ENCODE peak calls at places on chromosomes 12 and 14, in five cellular contexts. One of them, this sample, is unnamed. For H3K4me1 and H3K27me3, the result is how much of the 10 kb centered on the place peaks cover.

GRCh38 chr12:48198619-48198973 is 4.5 kb downstream of the OR10AD1 start:
- DNase-seq in heart right ventricle: peak
- DNase-seq in psoas muscle: peak
- DNase-seq in CD4-positive, alpha-beta memory T cell: peak
- DNase-seq in GM23248: peak
- DNase-seq in this sample: peak

GRCh38 chr12:106147956-106148355 is 9.2 kb upstream of the NUAK1 start:
- DNase-seq in heart right ventricle: peak
- DNase-seq in psoas muscle: peak
- DNase-seq in CD4-positive, alpha-beta memory T cell: no peak
- DNase-seq in GM23248: no peak
- DNase-seq in this sample: peak

GRCh38 chr14:76953196-76953945 is 75.1 kb downstream of the IRF2BPL start:
- DNase-seq in heart right ventricle: peak
- DNase-seq in psoas muscle: peak
- DNase-seq in CD4-positive, alpha-beta memory T cell: peak
- DNase-seq in GM23248: peak
- DNase-seq in this sample: peak

GRCh38 chr12:92581579-92581978 is 121.2 kb upstream of the PLEKHG7 start:
- DNase-seq in heart right ventricle: no peak
- DNase-seq in psoas muscle: no peak
- DNase-seq in CD4-positive, alpha-beta memory T cell: no peak
- DNase-seq in GM23248: no peak
- DNase-seq in this sample: no peak

GRCh38 chr14:36655963-36656768 is 5.5 kb upstream of the PAX9 start:
- DNase-seq in heart right ventricle: no peak
- DNase-seq in psoas muscle: no peak
- DNase-seq in CD4-positive, alpha-beta memory T cell: peak
- DNase-seq in GM23248: peak
- DNase-seq in this sample: peak

GRCh38 chr14:29518335-29518734 is 409.3 kb downstream of the PRKD1 start:
- DNase-seq in heart right ventricle: no peak
- DNase-seq in psoas muscle: no peak
- DNase-seq in CD4-positive, alpha-beta memory T cell: no peak
- DNase-seq in GM23248: peak
- DNase-seq in this sample: no peak

GRCh38 chr14:50399251-50400032 is 2.8 kb upstream of the CDKL1 start:
- DNase-seq in heart right ventricle: no peak
- DNase-seq in psoas muscle: no peak
- DNase-seq in CD4-positive, alpha-beta memory T cell: no peak
- DNase-seq in GM23248: peak
- DNase-seq in this sample: no peak

GRCh38 chr14:59055439-59056045 is 132.9 kb upstream of the DAAM1 start:
- DNase-seq in heart right ventricle: peak
- DNase-seq in psoas muscle: no peak
- DNase-seq in CD4-positive, alpha-beta memory T cell: no peak
- DNase-seq in GM23248: peak
- DNase-seq in this sample: no peak

GRCh38 chr12:1536817-1537216 is 57.6 kb downstream of the FBXL14 start:
- DNase-seq in heart right ventricle: no peak
- DNase-seq in psoas muscle: no peak
- DNase-seq in CD4-positive, alpha-beta memory T cell: no peak
- DNase-seq in GM23248: no peak
- DNase-seq in this sample: no peak

GRCh38 chr12:16369156-16369555 is 21.7 kb downstream of the MGST1 start:
- DNase-seq in heart right ventricle: no peak
- DNase-seq in psoas muscle: no peak
- DNase-seq in CD4-positive, alpha-beta memory T cell: no peak
- DNase-seq in GM23248: peak
- DNase-seq in this sample: no peak

GRCh38 chr12:87086118-87086891 is 830.1 kb upstream of the MGAT4C start:
- DNase-seq in heart right ventricle: no peak
- DNase-seq in psoas muscle: no peak
- DNase-seq in CD4-positive, alpha-beta memory T cell: no peak
- DNase-seq in GM23248: peak
- DNase-seq in this sample: no peak

GRCh38 chr12:132268674-132269073 is 60.7 kb downstream of the GALNT9 start:
- DNase-seq in heart right ventricle: no peak
- DNase-seq in psoas muscle: no peak
- DNase-seq in CD4-positive, alpha-beta memory T cell: no peak
- DNase-seq in GM23248: no peak
- DNase-seq in this sample: no peak

GRCh38 chr14:55760801-55761200 is 180.8 kb downstream of the KTN1 start:
- DNase-seq in heart right ventricle: no peak
- DNase-seq in psoas muscle: no peak
- DNase-seq in CD4-positive, alpha-beta memory T cell: no peak
- DNase-seq in GM23248: no peak
- DNase-seq in this sample: no peak

GRCh38 chr14:31038521-31039166 is 12.5 kb upstream of the STRN3 start:
- DNase-seq in heart right ventricle: no peak
- DNase-seq in psoas muscle: no peak
- DNase-seq in CD4-positive, alpha-beta memory T cell: no peak
- DNase-seq in GM23248: peak
- DNase-seq in this sample: no peak

GRCh38 chr12:43501705-43502104 is 50.3 kb downstream of the ADAMTS20 start:
- DNase-seq in heart right ventricle: no peak
- DNase-seq in psoas muscle: no peak
- DNase-seq in CD4-positive, alpha-beta memory T cell: no peak
- DNase-seq in GM23248: peak
- DNase-seq in this sample: no peak

GRCh38 chr14:23094666-23095195 is at the start of gene ACIN1:
- DNase-seq in heart right ventricle: peak
- DNase-seq in psoas muscle: no peak
- DNase-seq in CD4-positive, alpha-beta memory T cell: no peak
- DNase-seq in GM23248: peak
- DNase-seq in this sample: peak

GRCh38 chr14:78989246-78989645 is 819.1 kb downstream of the NRXN3 start:
- DNase-seq in heart right ventricle: no peak
- DNase-seq in psoas muscle: no peak
- DNase-seq in CD4-positive, alpha-beta memory T cell: no peak
- DNase-seq in GM23248: no peak
- DNase-seq in this sample: no peak

GRCh38 chr12:9922429-9922828 is 9.7 kb downstream of the CLEC2A start:
- DNase-seq in heart right ventricle: no peak
- DNase-seq in psoas muscle: no peak
- DNase-seq in CD4-positive, alpha-beta memory T cell: no peak
- DNase-seq in GM23248: no peak
- DNase-seq in this sample: no peak

GRCh38 chr14:104353221-104353920 is 215.0 kb downstream of the KIF26A start:
- DNase-seq in heart right ventricle: peak
- DNase-seq in psoas muscle: peak
- DNase-seq in CD4-positive, alpha-beta memory T cell: no peak
- DNase-seq in GM23248: no peak
- DNase-seq in this sample: no peak

GRCh38 chr12:65695077-65695865 is 129.0 kb upstream of the HMGA2 start:
- DNase-seq in heart right ventricle: peak
- DNase-seq in psoas muscle: no peak
- DNase-seq in CD4-positive, alpha-beta memory T cell: no peak
- DNase-seq in GM23248: peak
- DNase-seq in this sample: no peak

GRCh38 chr12:120990487-120991055 is 12.2 kb downstream of the HNF1A start:
- DNase-seq in heart right ventricle: no peak
- DNase-seq in psoas muscle: no peak
- DNase-seq in CD4-positive, alpha-beta memory T cell: no peak
- DNase-seq in GM23248: no peak
- DNase-seq in this sample: no peak

GRCh38 chr12:65740873-65741600 is 83.2 kb upstream of the HMGA2 start:
- DNase-seq in heart right ventricle: peak
- DNase-seq in psoas muscle: peak
- DNase-seq in CD4-positive, alpha-beta memory T cell: no peak
- DNase-seq in GM23248: peak
- DNase-seq in this sample: peak

GRCh38 chr12:51954465-51955361 is 3.2 kb downstream of the ACVR1B start:
- DNase-seq in heart right ventricle: no peak
- DNase-seq in psoas muscle: no peak
- DNase-seq in CD4-positive, alpha-beta memory T cell: no peak
- DNase-seq in GM23248: peak
- DNase-seq in this sample: no peak
- H3K4me1 ChIP-seq in heart right ventricle: under half
- H3K4me1 ChIP-seq in psoas muscle: half or more
- H3K4me1 ChIP-seq in CD4-positive, alpha-beta memory T cell: under half
- H3K4me1 ChIP-seq in GM23248: half or more
- H3K4me1 ChIP-seq in this sample: under half

GRCh38 chr12:53766881-53767280 is 15.1 kb upstream of the CISTR start:
- DNase-seq in heart right ventricle: no peak
- DNase-seq in psoas muscle: no peak
- DNase-seq in CD4-positive, alpha-beta memory T cell: no peak
- DNase-seq in GM23248: peak
- DNase-seq in this sample: no peak

GRCh38 chr12:53765891-53766290 is 14.1 kb upstream of the CISTR start:
- DNase-seq in heart right ventricle: no peak
- DNase-seq in psoas muscle: no peak
- DNase-seq in CD4-positive, alpha-beta memory T cell: no peak
- DNase-seq in GM23248: no peak
- DNase-seq in this sample: no peak

GRCh38 chr12:53775478-53776145 is 23.8 kb upstream of the CISTR start:
- DNase-seq in heart right ventricle: peak
- DNase-seq in psoas muscle: no peak
- DNase-seq in CD4-positive, alpha-beta memory T cell: no peak
- DNase-seq in GM23248: no peak
- DNase-seq in this sample: peak

GRCh38 chr12:53764630-53765029 is 12.9 kb upstream of the CISTR start:
- DNase-seq in heart right ventricle: no peak
- DNase-seq in psoas muscle: no peak
- DNase-seq in CD4-positive, alpha-beta memory T cell: no peak
- DNase-seq in GM23248: no peak
- DNase-seq in this sample: no peak

DNA sequence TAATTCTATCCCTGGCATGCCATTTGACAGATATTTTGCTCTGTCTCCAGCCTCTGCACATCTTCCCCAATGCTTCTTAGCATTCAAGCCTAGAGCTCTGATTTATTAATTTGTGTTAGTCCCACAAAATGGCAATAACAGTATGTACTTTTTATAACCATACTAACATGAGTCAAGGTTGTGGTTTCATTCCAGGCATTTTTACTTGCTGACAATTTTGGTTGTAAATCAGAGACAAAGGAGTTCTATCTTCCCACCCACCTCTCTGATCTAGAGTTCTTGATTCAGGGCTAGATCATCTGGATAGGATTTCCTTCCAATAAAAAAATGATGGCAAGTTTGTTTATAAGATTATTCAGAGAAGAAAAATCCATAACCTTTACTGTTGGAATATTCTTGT is 18.5 kb upstream of the CISTR start:
- DNase-seq in heart right ventricle: no peak
- DNase-seq in psoas muscle: no peak
- DNase-seq in CD4-positive, alpha-beta memory T cell: no peak
- DNase-seq in GM23248: peak
- DNase-seq in this sample: no peak
- H3K27me3 ChIP-seq in heart right ventricle: under half
- H3K27me3 ChIP-seq in psoas muscle: under half
- H3K27me3 ChIP-seq in CD4-positive, alpha-beta memory T cell: under half
- H3K27me3 ChIP-seq in GM23248: under half
- H3K27me3 ChIP-seq in this sample: under half

GRCh38 chr14:64198021-64198420 is 96.2 kb downstream of the ESR2 start:
- DNase-seq in heart right ventricle: no peak
- DNase-seq in psoas muscle: no peak
- DNase-seq in CD4-positive, alpha-beta memory T cell: no peak
- DNase-seq in GM23248: no peak
- DNase-seq in this sample: no peak
- H3K4me1 ChIP-seq in heart right ventricle: half or more
- H3K4me1 ChIP-seq in psoas muscle: under half
- H3K4me1 ChIP-seq in CD4-positive, alpha-beta memory T cell: under half
- H3K4me1 ChIP-seq in GM23248: under half
- H3K4me1 ChIP-seq in this sample: under half

GRCh38 chr12:5076761-5077160 is 33.1 kb downstream of the KCNA5 start:
- DNase-seq in heart right ventricle: peak
- DNase-seq in psoas muscle: no peak
- DNase-seq in CD4-positive, alpha-beta memory T cell: no peak
- DNase-seq in GM23248: no peak
- DNase-seq in this sample: peak
- H3K27me3 ChIP-seq in heart right ventricle: under half
- H3K27me3 ChIP-seq in psoas muscle: under half
- H3K27me3 ChIP-seq in CD4-positive, alpha-beta memory T cell: under half
- H3K27me3 ChIP-seq in GM23248: under half
- H3K27me3 ChIP-seq in this sample: under half

GRCh38 chr12:109191621-109192250 is 75.3 kb downstream of the ACACB start:
- DNase-seq in heart right ventricle: no peak
- DNase-seq in psoas muscle: no peak
- DNase-seq in CD4-positive, alpha-beta memory T cell: no peak
- DNase-seq in GM23248: peak
- DNase-seq in this sample: no peak
- H3K4me1 ChIP-seq in heart right ventricle: under half
- H3K4me1 ChIP-seq in psoas muscle: under half
- H3K4me1 ChIP-seq in CD4-positive, alpha-beta memory T cell: under half
- H3K4me1 ChIP-seq in GM23248: under half
- H3K4me1 ChIP-seq in this sample: under half

GRCh38 chr12:130076126-130076525 is 86.1 kb upstream of the FZD10 start:
- DNase-seq in heart right ventricle: no peak
- DNase-seq in psoas muscle: no peak
- DNase-seq in CD4-positive, alpha-beta memory T cell: no peak
- DNase-seq in GM23248: no peak
- DNase-seq in this sample: no peak
- H3K27me3 ChIP-seq in heart right ventricle: under half
- H3K27me3 ChIP-seq in psoas muscle: under half
- H3K27me3 ChIP-seq in CD4-positive, alpha-beta memory T cell: under half
- H3K27me3 ChIP-seq in GM23248: under half
- H3K27me3 ChIP-seq in this sample: under half

GRCh38 chr12:93729934-93730333 is 52.8 kb downstream of the CRADD start:
- DNase-seq in heart right ventricle: no peak
- DNase-seq in psoas muscle: no peak
- DNase-seq in CD4-positive, alpha-beta memory T cell: no peak
- DNase-seq in GM23248: no peak
- DNase-seq in this sample: no peak
- H3K4me1 ChIP-seq in heart right ventricle: under half
- H3K4me1 ChIP-seq in psoas muscle: under half
- H3K4me1 ChIP-seq in CD4-positive, alpha-beta memory T cell: under half
- H3K4me1 ChIP-seq in GM23248: under half
- H3K4me1 ChIP-seq in this sample: under half